ENCODE peak calls at places on chromosomes 13 and 19, in six cellular contexts. O, R, S, Z, E and L are unnamed samples. For H3K36me3, the result is how much of the 10 kb centered on the place peaks cover.

GRCh38 chr13:110568649-110569048 is 7.1 kb upstream of the RAB20 start:
- DNase-seq in O (no peak), E (no peak), S (no peak), R (no peak), Z (no peak), L (peak)

GRCh38 chr19:23916991-23917390 is 2.3 kb downstream of the ZNF726 start:
- DNase-seq in Z (no peak), S (no peak), E (no peak), R (no peak), O (no peak), L (no peak)

GRCh38 chr19:31349160-31349881 is at the start of gene TSHZ3:
- DNase-seq in O (no peak), S (no peak), R (peak), Z (no peak), E (peak), L (peak)

GRCh38 chr19:11849264-11849615 is 714 bp downstream of the ZNF439 start:
- DNase-seq in R (no peak), Z (no peak), E (no peak), S (peak), O (no peak), L (no peak)

GRCh38 chr19:18433039-18433691 is 4.8 kb downstream of the ISYNA1 start:
- DNase-seq in Z (no peak), S (peak), O (no peak), R (no peak), E (peak), L (no peak)

GRCh38 chr13:80705371-80706163 is 364.6 kb upstream of the SPRY2 start:
- DNase-seq in S (no peak), R (no peak), Z (no peak), O (no peak), E (no peak), L (no peak)

GRCh38 chr13:63184693-63185092 is 1769.0 kb upstream of the PCDH20 start:
- DNase-seq in R (no peak), E (no peak), S (no peak), Z (no peak), O (peak), L (no peak)

GRCh38 chr19:17307876-17308377 is 1.4 kb upstream of the DDA1 start:
- DNase-seq in R (no peak), S (no peak), E (no peak), O (no peak), Z (no peak), L (no peak)

GRCh38 chr19:36449059-36449670 is 30.7 kb upstream of the ZFP82 start:
- DNase-seq in O (no peak), E (no peak), R (no peak), S (no peak), Z (no peak), L (no peak)

GRCh38 chr19:46609511-46610412 is 8.6 kb downstream of the CALM3 start:
- DNase-seq in S (no peak), Z (no peak), O (no peak), R (peak), E (no peak), L (peak)

GRCh38 chr13:83184819-83185218 is 697.5 kb downstream of the SLITRK1 start:
- DNase-seq in Z (no peak), O (no peak), R (no peak), S (no peak), E (no peak), L (no peak)

GRCh38 chr19:38862321-38863059 is 12.7 kb upstream of the HNRNPL start:
- DNase-seq in R (no peak), S (no peak), E (no peak), O (no peak), Z (peak), L (no peak)

GRCh38 chr13:90105881-90106496 is 1241.5 kb upstream of the MIR17HG start:
- DNase-seq in R (no peak), O (no peak), E (no peak), S (no peak), Z (no peak), L (no peak)

GRCh38 chr19:47499371-47499770 is 15.4 kb upstream of the KPTN start:
- DNase-seq in R (no peak), E (no peak), S (no peak), O (no peak), Z (no peak), L (no peak)

GRCh38 chr19:42846597-42846996 is 32.9 kb downstream of the PSG1 start:
- DNase-seq in E (no peak), S (no peak), O (no peak), Z (no peak), R (no peak), L (no peak)

DNA sequence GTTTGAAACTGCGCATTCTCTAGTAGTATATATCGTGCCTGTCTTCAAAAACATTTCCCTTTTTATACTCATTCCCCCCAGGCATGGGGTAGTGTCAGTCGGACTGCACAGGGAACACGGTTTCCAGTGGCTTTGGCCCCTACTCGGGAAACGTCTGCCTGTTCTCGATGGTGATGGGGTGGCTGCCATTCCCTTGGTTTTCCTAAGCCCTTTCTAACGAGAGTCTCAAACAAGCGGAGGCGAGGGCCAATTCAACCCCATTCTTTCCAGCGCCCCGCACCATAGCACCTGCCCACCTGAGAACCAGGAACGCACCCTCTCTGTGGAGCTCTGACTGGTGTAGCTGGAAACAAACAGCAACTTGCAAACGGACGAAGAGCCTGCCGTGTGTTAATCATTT is 127.6 kb downstream of the STK24 start:
- DNase-seq in R (no peak), O (no peak), E (no peak), S (no peak), Z (no peak), L (no peak)
- H3K36me3 ChIP-seq in R (under half), O (half or more), E (under half), S (under half), Z (under half), L (under half)

DNA sequence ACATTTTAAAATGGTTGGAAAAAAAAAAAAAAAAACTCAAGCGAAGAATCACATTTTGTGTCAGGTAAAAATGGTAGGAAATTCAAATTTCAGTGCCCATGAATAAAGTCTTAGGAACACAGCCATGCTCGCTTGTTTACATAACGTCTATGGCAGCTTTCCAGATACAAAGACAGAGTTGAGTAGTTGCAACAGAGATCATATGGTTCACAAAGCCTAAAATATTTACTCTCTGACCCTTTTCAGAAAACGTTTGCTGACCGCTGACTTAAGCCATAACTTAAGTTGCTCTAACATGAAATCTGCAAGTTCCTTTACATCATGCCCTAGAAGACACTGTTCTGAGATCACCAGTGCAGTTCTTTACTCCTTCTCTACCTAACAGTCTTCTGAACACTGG is 166.4 kb downstream of the DCLK1 start:
- DNase-seq in E (no peak), Z (no peak), R (no peak), S (no peak), O (peak), L (no peak)
- H3K36me3 ChIP-seq in E (under half), Z (under half), R (under half), S (under half), O (under half), L (under half)

GRCh38 chr13:98019186-98019585 is 65.7 kb downstream of the IPO5 start:
- DNase-seq in O (no peak), S (no peak), R (no peak), E (no peak), Z (no peak), L (no peak)
- H3K36me3 ChIP-seq in O (half or more), S (half or more), R (half or more), E (under half), Z (under half), L (under half)

DNA sequence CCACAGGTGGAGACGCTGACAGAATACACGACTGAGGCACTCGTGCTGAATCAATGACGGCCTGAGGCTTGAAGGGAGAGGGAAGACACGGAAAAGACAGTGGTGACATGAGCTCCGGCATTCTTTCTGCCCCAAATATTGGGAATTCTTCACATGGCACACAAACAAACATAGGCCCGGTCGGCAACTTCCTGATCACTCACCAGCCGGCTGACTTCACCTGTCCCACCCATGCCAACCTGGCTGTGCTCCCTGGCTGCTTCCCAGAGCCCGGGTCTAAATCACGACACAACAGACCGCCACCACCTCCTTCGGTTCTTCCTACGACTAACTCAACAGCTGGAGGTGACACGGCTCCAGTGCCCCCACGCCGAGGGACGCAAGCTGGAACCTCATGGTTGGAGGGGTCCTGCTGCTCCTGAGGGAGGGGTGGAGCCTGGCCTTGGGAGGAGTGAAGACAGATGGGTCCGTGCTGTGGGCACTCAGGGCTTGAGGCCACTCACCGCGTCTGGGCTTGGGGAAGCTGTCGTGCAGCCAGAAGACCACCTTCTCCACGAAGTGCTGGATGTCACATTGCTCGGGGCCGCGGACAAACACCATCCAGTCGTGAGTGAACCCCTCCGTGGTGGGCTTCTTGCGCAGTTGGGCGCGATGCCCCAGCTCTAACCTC is 9.6 kb downstream of the MLLT1 start:
- DNase-seq in E (no peak), S (no peak), R (no peak), Z (no peak), O (no peak), L (no peak)
- H3K36me3 ChIP-seq in E (under half), S (under half), R (under half), Z (under half), O (under half), L (under half)

GRCh38 chr19:13074378-13074777 is 28.3 kb downstream of the LYL1 start:
- DNase-seq in E (no peak), R (no peak), S (no peak), Z (no peak), O (no peak), L (no peak)
- H3K36me3 ChIP-seq in E (under half), R (under half), S (under half), Z (under half), O (half or more), L (under half)

GRCh38 chr19:325173-325936 is 19.2 kb downstream of the MIER2 start:
- DNase-seq in E (no peak), R (no peak), O (no peak), Z (no peak), S (no peak), L (no peak)

GRCh38 chr19:326851-327250 is 17.7 kb downstream of the MIER2 start:
- DNase-seq in S (no peak), E (no peak), R (no peak), Z (no peak), O (no peak), L (no peak)

GRCh38 chr19:325937-326565 is 18.5 kb downstream of the MIER2 start:
- DNase-seq in S (no peak), Z (no peak), O (no peak), R (no peak), E (no peak), L (peak)

GRCh38 chr19:322616-323015 is 22.0 kb downstream of the MIER2 start:
- DNase-seq in S (no peak), R (no peak), Z (no peak), E (no peak), O (no peak), L (peak)

DNA sequence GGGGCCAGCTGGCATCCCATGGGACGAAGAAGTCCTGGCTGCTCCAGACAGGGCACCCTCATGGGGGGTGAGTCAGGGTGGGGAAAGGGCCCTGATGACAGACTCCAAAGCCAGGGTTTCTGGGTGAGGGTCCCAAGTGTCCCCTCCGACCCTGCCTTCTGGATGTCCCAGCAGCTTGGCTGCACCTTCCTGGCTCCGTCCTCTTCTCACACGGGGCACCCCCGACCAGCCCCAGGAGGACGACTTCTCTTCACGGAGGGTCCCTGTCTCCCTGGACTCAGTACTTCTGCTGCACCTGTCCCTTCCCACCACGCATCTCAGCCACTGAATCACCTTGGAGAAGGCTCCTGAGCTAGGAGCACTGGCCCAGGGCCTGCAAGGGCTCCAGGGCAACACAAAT is 19.9 kb downstream of the MIER2 start:
- DNase-seq in R (no peak), S (no peak), E (no peak), O (no peak), Z (no peak), L (no peak)
- H3K36me3 ChIP-seq in R (half or more), S (half or more), E (under half), O (half or more), Z (under half), L (under half)

GRCh38 chr13:113182046-113182445 is 23.6 kb downstream of the PROZ start:
- DNase-seq in S (no peak), Z (no peak), E (no peak), O (no peak), R (no peak), L (no peak)
- H3K36me3 ChIP-seq in S (half or more), Z (under half), E (under half), O (half or more), R (half or more), L (under half)

GRCh38 chr19:34397853-34398252 is 6.3 kb upstream of the PDCD2L start:
- DNase-seq in R (no peak), O (no peak), E (no peak), Z (no peak), S (no peak), L (no peak)
- H3K36me3 ChIP-seq in R (half or more), O (half or more), E (under half), Z (under half), S (under half), L (under half)

DNA sequence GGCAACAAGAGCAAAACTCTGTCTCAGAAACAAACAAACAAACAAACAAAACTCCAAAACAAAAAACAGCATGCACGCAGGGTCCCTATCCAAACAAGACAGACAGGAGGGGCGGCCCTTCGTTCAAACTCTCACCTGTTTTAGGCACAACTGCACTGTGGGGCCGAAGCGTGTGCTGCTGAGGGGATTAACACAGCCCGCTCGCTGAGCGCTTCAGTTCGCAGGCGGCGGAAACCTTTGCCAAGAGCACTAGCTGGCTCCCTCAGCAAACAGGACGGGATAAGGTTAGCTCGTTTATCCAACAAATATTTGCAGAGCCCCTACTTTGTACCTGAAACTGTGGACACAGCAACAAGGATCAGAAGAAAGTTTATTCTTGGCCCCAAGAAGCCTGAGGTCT is 1.6 kb upstream of the ADPRHL1 start:
- DNase-seq in E (no peak), Z (no peak), R (no peak), O (no peak), S (no peak), L (no peak)
- H3K36me3 ChIP-seq in E (under half), Z (under half), R (half or more), O (under half), S (under half), L (under half)